ENCODE peak calls at places on chromosomes 3 and 15, in nine cellular contexts. Y is activated CD4-positive, alpha-beta T cell treated with anti-CD3 and anti-CD28 coated beads, Interleukin-2, amount 10 ng/mL, durations not matched to agents 7 days and 5 days; G is neural progenitor cell; M is NT2/D1; J is caudate nucleus; L is GM19239; U is activated B cell treated with CpG ODN at 0.5 μM for 24 hours; B is GM13977; S is cardiac septum. O is an unnamed sample.

GRCh38 chr3:119831941-119832371 is 50.1 kb downstream of the NR1I2 start:
- DNase-seq in Y (no peak), G (no peak), M (no peak), J (no peak), L (no peak), U (no peak), B (no peak), S (no peak), O (no peak)

GRCh38 chr3:66812741-66813140 is 185.4 kb upstream of the KBTBD8 start:
- DNase-seq in Y (no peak), G (no peak), M (no peak), J (no peak), L (no peak), U (no peak), B (no peak), S (no peak), O (no peak)

GRCh38 chr15:58805095-58805494 is 34.0 kb downstream of the MINDY2 start:
- DNase-seq in Y (no peak), G (no peak), M (no peak), J (no peak), L (no peak), U (no peak), B (no peak), S (no peak), O (no peak)

GRCh38 chr15:99335508-99335907 is 84.2 kb downstream of the LRRC28 start:
- DNase-seq in Y (no peak), G (no peak), M (no peak), J (no peak), L (no peak), U (no peak), B (no peak), S (no peak), O (no peak)

GRCh38 chr3:41301548-41301947 is 102.2 kb downstream of the CTNNB1 start:
- DNase-seq in Y (no peak), G (no peak), M (no peak), J (no peak), L (no peak), U (no peak), B (no peak), S (no peak), O (no peak)

GRCh38 chr3:169186596-169186995 is 476.9 kb downstream of the MECOM start:
- DNase-seq in Y (no peak), G (no peak), M (no peak), J (no peak), L (no peak), U (no peak), B (no peak), S (no peak), O (no peak)

GRCh38 chr3:9786209-9786739 is 6.0 kb downstream of the TADA3 start:
- DNase-seq in Y (no peak), G (no peak), M (no peak), J (no peak), L (no peak), U (no peak), B (no peak), S (no peak), O (no peak)

GRCh38 chr3:13252207-13252606 is 167.9 kb downstream of the NUP210 start:
- DNase-seq in Y (no peak), G (no peak), M (no peak), J (no peak), L (no peak), U (no peak), B (no peak), S (no peak), O (no peak)

GRCh38 chr3:71707600-71707999 is 17.6 kb downstream of the EIF4E3 start:
- DNase-seq in Y (no peak), G (no peak), M (no peak), J (no peak), L (no peak), U (no peak), B (no peak), S (no peak), O (no peak)